ENCODE peak calls at places on chromosomes 12 and 14, in six cellular contexts. V is suprapubic skin, W is A549, H is stomach, A is K562, X is H1. I is an unnamed sample.

GRCh38 chr14:105490318-105490571 is 801 bp upstream of the TEDC1 start:
- DNase-seq in X (no peak), V (no peak), A (no peak), H (no peak), W (no peak), I (no peak)

GRCh38 chr12:21676781-21677180 is 19.1 kb upstream of the LDHB start:
- DNase-seq in X (no peak), A (no peak), V (no peak), H (no peak), W (no peak), I (no peak)

GRCh38 chr12:123916729-123917128 is 55.9 kb downstream of the CCDC92 start:
- DNase-seq in X (no peak), A (no peak), H (no peak), W (no peak), V (no peak), I (no peak)

GRCh38 chr12:93198086-93198485 is 179.6 kb upstream of the NUDT4 start:
- DNase-seq in H (no peak), X (no peak), V (no peak), A (no peak), W (peak; percentile 83), I (no peak)

GRCh38 chr14:94601961-94602391 is 10.2 kb upstream of the SERPINA3 start:
- DNase-seq in X (no peak), V (peak; percentile 88), W (peak; percentile 75), A (peak; percentile 7), H (peak; percentile 60), I (peak; percentile 69)

GRCh38 chr14:67240978-67241415 is 238 bp upstream of the PALS1 start:
- DNase-seq in W (peak; percentile 96), A (peak; percentile 93), V (peak; percentile 97), X (peak; percentile 93), H (peak; percentile 98), I (peak; percentile 90)

GRCh38 chr12:123363385-123363742 is 1.3 kb downstream of the SBNO1 start:
- DNase-seq in A (no peak), H (no peak), V (no peak), X (no peak), W (no peak), I (no peak)

GRCh38 chr12:5988659-5989116 is 43.6 kb upstream of the ANO2 start:
- DNase-seq in V (peak; percentile 80), X (peak; percentile 86), W (peak; percentile 80), A (peak; percentile 60), H (peak; percentile 84), I (peak; percentile 61)

GRCh38 chr12:49088190-49088931 is 6.2 kb downstream of the DHH start:
- DNase-seq in V (peak; percentile 77), W (peak; percentile 96), X (peak; percentile 81), A (peak; percentile 86), H (peak; percentile 66), I (no peak)

GRCh38 chr12:110921262-110921661 is 883 bp upstream of the MYL2 start:
- DNase-seq in A (no peak), H (no peak), X (no peak), V (no peak), W (peak; percentile 47), I (no peak)

DNA sequence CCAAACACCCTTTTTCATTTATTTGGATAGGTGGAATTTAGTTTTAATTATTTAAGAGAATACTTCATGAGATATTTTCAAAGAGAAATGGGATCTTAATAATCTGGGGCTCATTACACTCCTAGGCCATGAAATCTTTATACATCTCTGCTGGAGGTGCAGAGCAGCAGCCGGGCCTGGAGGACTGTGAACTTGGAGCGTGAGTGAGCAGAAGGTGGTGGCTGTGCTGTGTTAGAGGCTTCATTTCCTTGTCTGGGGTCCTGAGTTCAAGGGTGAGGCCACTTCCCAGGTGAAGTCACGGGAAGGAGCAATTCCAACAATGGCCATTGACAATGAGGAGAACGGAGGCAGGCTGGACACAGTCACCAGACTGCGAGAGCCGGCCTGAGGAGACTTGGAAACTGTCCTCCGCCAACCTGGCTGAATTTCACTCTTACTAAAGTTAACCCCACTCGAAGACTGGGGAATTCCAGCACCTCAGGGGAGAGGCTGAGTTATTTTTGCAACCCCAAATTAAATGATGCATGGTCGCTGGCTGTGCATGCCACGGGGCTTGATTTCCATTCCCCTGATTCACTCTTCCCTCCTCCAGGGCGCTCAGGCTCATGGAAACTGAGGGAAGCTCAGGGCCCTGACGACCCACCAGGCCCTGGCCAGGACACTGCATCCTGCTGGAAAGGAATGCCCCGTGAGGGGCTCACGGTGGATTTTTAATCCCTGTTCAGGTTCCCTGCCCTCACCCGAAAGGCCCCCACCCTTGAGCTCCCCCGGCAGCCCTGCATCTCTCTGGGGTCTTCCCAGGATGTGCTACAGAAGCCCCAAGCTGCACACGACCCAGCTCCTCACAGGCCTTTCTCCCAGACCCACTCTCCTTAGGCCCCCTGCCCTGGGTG is 22.6 kb upstream of the TRAF3 start:
- DNase-seq in A (no peak), W (no peak), H (no peak), V (no peak), X (no peak), I (no peak)
- TF ChIP-seq EP300 in A (no peak), W (no peak), H (no peak), V (no peak), X (no peak), I (no peak)

GRCh38 chr12:65613692-65614091 is 210.6 kb upstream of the HMGA2 start:
- DNase-seq in V (no peak), H (no peak), A (no peak), X (no peak), W (no peak), I (no peak)

GRCh38 chr12:65611396-65611795 is 212.9 kb upstream of the HMGA2 start:
- DNase-seq in H (no peak), W (no peak), A (no peak), V (no peak), X (no peak), I (no peak)

GRCh38 chr12:65614259-65614658 is 210.0 kb upstream of the HMGA2 start:
- DNase-seq in W (no peak), A (no peak), V (no peak), X (no peak), H (no peak), I (no peak)

GRCh38 chr12:65615091-65615490 is 209.2 kb upstream of the HMGA2 start:
- DNase-seq in V (no peak), W (no peak), H (no peak), A (no peak), X (no peak), I (no peak)

GRCh38 chr12:65612440-65612839 is 211.8 kb upstream of the HMGA2 start:
- DNase-seq in V (no peak), H (no peak), A (no peak), W (no peak), X (no peak), I (no peak)
- TF ChIP-seq POLR2A in V (no peak), H (no peak), A (no peak), W (no peak), X (no peak), I (no peak)

GRCh38 chr12:76195920-76196319 is 111.4 kb upstream of the NAP1L1 start:
- DNase-seq in A (no peak), W (no peak), H (no peak), V (no peak), X (no peak), I (no peak)

GRCh38 chr12:76194724-76195123 is 110.2 kb upstream of the NAP1L1 start:
- DNase-seq in A (no peak), V (no peak), H (no peak), W (no peak), X (no peak), I (no peak)

GRCh38 chr12:76198839-76199238 is 114.4 kb upstream of the NAP1L1 start:
- DNase-seq in X (no peak), V (no peak), H (no peak), W (no peak), A (no peak), I (no peak)

GRCh38 chr12:76199808-76200207 is 115.3 kb upstream of the NAP1L1 start:
- DNase-seq in A (no peak), V (no peak), X (no peak), W (no peak), H (no peak), I (no peak)

DNA sequence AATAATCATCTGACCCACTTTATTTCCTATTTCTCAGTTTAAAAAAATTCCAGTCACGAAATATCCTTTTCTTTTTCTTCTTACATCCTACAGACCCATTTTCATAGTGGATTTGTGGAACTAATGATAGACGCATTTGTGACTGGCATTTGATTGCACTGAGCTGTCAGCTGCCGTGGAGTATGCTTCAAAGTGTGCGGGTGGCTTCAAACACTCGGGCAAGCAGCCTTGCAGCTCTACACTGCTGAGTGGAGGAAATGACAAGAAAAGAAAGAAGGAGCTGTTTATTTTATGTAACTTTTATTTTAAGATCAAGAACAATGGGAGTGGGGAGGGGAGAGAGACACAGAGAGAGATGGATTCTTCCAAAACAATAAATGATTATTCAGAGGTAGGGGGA is 112.8 kb upstream of the NAP1L1 start:
- DNase-seq in W (no peak), A (no peak), V (no peak), H (no peak), X (no peak), I (no peak)
- TF ChIP-seq EP300 in W (no peak), A (no peak), V (no peak), H (no peak), X (no peak), I (no peak)

GRCh38 chr12:2009623-2010022 is 5.4 kb upstream of the DCP1B start:
- DNase-seq in A (peak; percentile 11), V (no peak), W (no peak), H (no peak), X (no peak), I (no peak)
- TF ChIP-seq POLR2A in A (no peak), V (no peak), W (no peak), H (no peak), X (no peak), I (no peak)

I was measured in tibial nerve.